ENCODE peak calls at places on chromosomes 4 and X, in ten cellular contexts. O is NB4, S is K562, A is A549, F is SK-N-SH, H is H1, R is HCT116, M is WTC11, C is GM12878, U is HepG2. E is an unnamed sample.

GRCh38 chrX:123424546-123424945 is 240.5 kb downstream of the GRIA3 start:
- DNase-seq in C (peak; percentile 52), O (no peak), R (no peak), A (peak; percentile 5), H (no peak), U (no peak), M (no peak), F (no peak), S (no peak), E (no peak)

GRCh38 chr4:123025398-123025797 is 103.0 kb upstream of the NUDT6 start:
- DNase-seq in M (no peak), C (no peak), U (no peak), O (no peak), F (no peak), A (no peak), S (no peak), R (no peak), H (no peak), E (no peak)

GRCh38 chr4:102809691-102810090 is 17.7 kb downstream of the UBE2D3 start:
- DNase-seq in A (no peak), S (no peak), F (no peak), H (no peak), M (no peak), U (no peak), O (no peak), C (no peak), R (no peak), E (peak; percentile 27)

GRCh38 chrX:119685225-119686066 is 7.5 kb downstream of the SEPTIN6 start:
- DNase-seq in R (no peak), S (no peak), A (no peak), C (no peak), O (peak; percentile 88), H (no peak), F (no peak), M (no peak), U (no peak), E (peak; percentile 65)

GRCh38 chr4:151799417-151800030 is 38.7 kb upstream of the GATB start:
- DNase-seq in H (no peak), O (no peak), U (no peak), F (no peak), A (no peak), C (no peak), M (no peak), R (no peak), S (no peak), E (no peak)

GRCh38 chr4:88765729-88766128 is 68.1 kb upstream of the NAP1L5 start:
- DNase-seq in M (no peak), C (no peak), F (no peak), A (peak; percentile 23), S (no peak), H (no peak), O (no peak), U (no peak), R (no peak), E (peak; percentile 79)

GRCh38 chrX:15564981-15565579 is 35.7 kb downstream of the ACE2 start:
- DNase-seq in H (peak; percentile 3), C (peak; percentile 9), R (peak; percentile 53), M (peak; percentile 36), U (peak; percentile 20), A (peak; percentile 72), O (peak; percentile 66), S (peak; percentile 23), F (peak; percentile 27), E (peak; percentile 87)

GRCh38 chrX:1411331-1411730 is 19.4 kb upstream of the SLC25A6 start:
- DNase-seq in M (no peak), H (no peak), R (no peak), F (no peak), C (no peak), U (no peak), S (no peak), A (no peak), O (no peak), E (no peak)

GRCh38 chrX:1221296-1221845 is 8.9 kb upstream of the CRLF2 start:
- DNase-seq in R (no peak), O (no peak), C (no peak), U (no peak), H (no peak), F (no peak), S (no peak), A (no peak), M (no peak), E (no peak)

GRCh38 chr4:7909463-7909862 is 30.2 kb downstream of the AFAP1 start:
- DNase-seq in S (no peak), O (no peak), A (no peak), C (no peak), H (no peak), U (peak; percentile 69), M (no peak), F (no peak), R (no peak), E (no peak)

GRCh38 chrX:105744946-105745345 is 77.4 kb upstream of the NRK start:
- DNase-seq in U (no peak), H (no peak), M (no peak), R (no peak), S (no peak), A (no peak), C (no peak), F (no peak), O (no peak), E (no peak)

GRCh38 chr4:71255966-71256365 is 82.9 kb upstream of the SLC4A4 start:
- DNase-seq in H (no peak), A (no peak), O (no peak), U (no peak), M (no peak), C (no peak), F (no peak), S (no peak), R (no peak), E (no peak)

GRCh38 chr4:71247706-71248105 is 91.1 kb upstream of the SLC4A4 start:
- DNase-seq in H (no peak), F (no peak), R (no peak), C (no peak), A (no peak), M (no peak), U (no peak), S (no peak), O (no peak), E (no peak)

GRCh38 chr4:71254451-71255012 is 84.3 kb upstream of the SLC4A4 start:
- DNase-seq in F (no peak), O (no peak), M (no peak), U (no peak), A (no peak), R (no peak), H (no peak), C (no peak), S (no peak), E (no peak)

GRCh38 chr4:71251266-71251665 is 87.6 kb upstream of the SLC4A4 start:
- DNase-seq in O (no peak), H (no peak), A (no peak), U (no peak), F (no peak), R (no peak), C (no peak), S (no peak), M (no peak), E (no peak)
- TF ChIP-seq MAX in O (no peak), H (no peak), A (no peak), U (no peak), F (no peak), R (no peak), C (no peak), S (no peak), M (no peak), E (no peak)

DNA sequence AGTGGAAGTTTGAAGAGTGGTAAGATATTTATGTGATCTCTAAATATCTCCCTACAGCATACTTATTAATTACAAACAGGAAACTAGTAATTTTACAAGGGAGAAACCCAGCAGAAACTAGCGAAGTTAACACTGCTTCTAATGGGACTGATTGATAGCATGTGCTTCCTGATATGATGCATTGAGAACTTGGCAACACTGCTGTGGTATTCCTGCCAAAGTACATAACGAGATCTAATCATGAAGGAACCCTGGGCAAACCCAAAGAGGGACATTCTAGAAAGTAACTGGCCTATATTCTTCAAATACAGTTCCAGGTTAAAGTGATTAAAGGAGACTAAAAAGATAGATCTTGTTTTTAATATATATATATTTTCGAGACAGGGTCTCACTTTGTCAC is 4.6 kb upstream of the GPR34 start:
- DNase-seq in H (no peak), F (no peak), M (no peak), O (no peak), A (no peak), S (no peak), C (no peak), R (no peak), U (no peak), E (peak; percentile 85)
- TF ChIP-seq MAX in H (no peak), F (no peak), M (no peak), O (no peak), A (no peak), S (no peak), C (no peak), R (no peak), U (no peak), E (no peak)

GRCh38 chr4:165403667-165404066 is 24.9 kb downstream of the CPE start:
- DNase-seq in C (no peak), M (no peak), H (no peak), O (no peak), R (no peak), F (peak; percentile 22), A (no peak), S (no peak), U (no peak), E (no peak)
- TF ChIP-seq MAX in C (no peak), M (no peak), H (no peak), O (no peak), R (no peak), F (no peak), A (no peak), S (no peak), U (no peak), E (no peak)

GRCh38 chrX:152895724-152896420 is 2.0 kb upstream of the ZNF185 start:
- DNase-seq in H (no peak), M (no peak), U (no peak), A (no peak), R (peak; percentile 35), O (no peak), C (no peak), S (no peak), F (no peak), E (peak; percentile 1)
- TF ChIP-seq MAX in H (no peak), M (no peak), U (no peak), A (no peak), R (no peak), O (no peak), C (no peak), S (no peak), F (no peak), E (no peak)

GRCh38 chr4:60746172-60746571 is 454.0 kb upstream of the ADGRL3 start:
- DNase-seq in S (no peak), O (no peak), R (no peak), C (no peak), U (no peak), F (no peak), H (no peak), A (no peak), M (no peak), E (no peak)
- TF ChIP-seq MAX in S (no peak), O (no peak), R (no peak), C (no peak), U (no peak), F (no peak), H (no peak), A (no peak), M (no peak), E (no peak)

GRCh38 chr4:156378053-156378665 is 424.5 kb upstream of the CTSO start:
- DNase-seq in R (peak; percentile 24), C (no peak), H (no peak), A (peak; percentile 14), M (peak; percentile 26), O (peak; percentile 45), U (peak; percentile 2), S (no peak), F (peak; percentile 23), E (peak; percentile 56)
- TF ChIP-seq MAX in R (no peak), C (no peak), H (no peak), A (no peak), M (no peak), O (no peak), U (no peak), S (no peak), F (no peak), E (no peak)

E was measured in endothelial cell of umbilical vein.